ENCODE peak calls at places on chromosomes 12 and 14, in nine cellular contexts. Q is hepatocyte; I is CD4-positive, CD25-positive, alpha-beta regulatory T cell; W is HCT116; R is pancreas; C is adrenal gland; T is CD8-positive, alpha-beta T cell; D is lung; G is ovary. K is an unnamed sample.

GRCh38 chr12:49339464-49339861 is 2.5 kb upstream of the C1QL4 start:
- DNase-seq in Q (no peak), I (no peak), W (no peak), R (peak; percentile 77), C (peak; percentile 60), T (no peak), D (no peak), G (no peak), K (peak; percentile 86)

GRCh38 chr14:23442721-23443356 is 7.4 kb upstream of the MYH7 start:
- DNase-seq in Q (no peak), I (no peak), W (no peak), R (no peak), C (no peak), T (no peak), D (no peak), G (no peak), K (no peak)

GRCh38 chr12:25615119-25615518 is 62.0 kb upstream of the LMNTD1 start:
- DNase-seq in Q (peak; percentile 60), I (no peak), W (no peak), R (no peak), C (peak; percentile 51), T (no peak), D (no peak), G (no peak), K (no peak)

GRCh38 chr12:123948401-123949117 is 24.1 kb downstream of the CCDC92 start:
- DNase-seq in Q (no peak), I (no peak), W (no peak), R (no peak), C (no peak), T (no peak), D (no peak), G (no peak), K (no peak)

GRCh38 chr12:70603044-70603443 is 34.2 kb downstream of the PTPRB start:
- DNase-seq in Q (no peak), I (no peak), W (no peak), R (no peak), C (no peak), T (no peak), D (no peak), G (no peak), K (no peak)

GRCh38 chr12:66538970-66539369 is 139.9 kb downstream of the GRIP1 start:
- DNase-seq in Q (no peak), I (no peak), W (no peak), R (no peak), C (no peak), T (no peak), D (no peak), G (no peak), K (peak; percentile 88)

GRCh38 chr12:69509308-69509736 is 39.1 kb downstream of the FRS2 start:
- DNase-seq in Q (no peak), I (no peak), W (no peak), R (no peak), C (no peak), T (no peak), D (no peak), G (no peak), K (no peak)

GRCh38 chr14:54102051-54102456 is 145.4 kb upstream of the BMP4 start:
- DNase-seq in Q (no peak), I (no peak), W (no peak), R (no peak), C (no peak), T (no peak), D (no peak), G (no peak), K (no peak)

GRCh38 chr14:60094306-60094897 is 2.7 kb downstream of the PCNX4 start:
- DNase-seq in Q (no peak), I (no peak), W (no peak), R (no peak), C (peak; percentile 9), T (no peak), D (no peak), G (no peak), K (peak; percentile 90)

GRCh38 chr12:61365001-61365400 is 895.2 kb upstream of the USP15 start:
- DNase-seq in Q (no peak), I (no peak), W (no peak), R (no peak), C (no peak), T (no peak), D (no peak), G (no peak), K (no peak)

GRCh38 chr12:28065374-28065773 is 92.8 kb upstream of the PTHLH start:
- DNase-seq in Q (no peak), I (no peak), W (no peak), R (no peak), C (no peak), T (no peak), D (no peak), G (no peak), K (no peak)

GRCh38 chr12:92695577-92695976 is 7.2 kb upstream of the PLEKHG7 start:
- DNase-seq in Q (no peak), I (no peak), W (no peak), R (no peak), C (no peak), T (no peak), D (no peak), G (no peak), K (no peak)

GRCh38 chr12:17976202-17976601 is 113.8 kb downstream of the RERGL start:
- DNase-seq in Q (no peak), I (no peak), W (no peak), R (no peak), C (no peak), T (no peak), D (no peak), G (no peak), K (peak; percentile 89)

GRCh38 chr14:64417042-64417770 is 29.1 kb downstream of the MTHFD1 start:
- DNase-seq in Q (no peak), I (no peak), W (no peak), R (no peak), C (peak; percentile 15), T (no peak), D (no peak), G (no peak), K (no peak)

DNA sequence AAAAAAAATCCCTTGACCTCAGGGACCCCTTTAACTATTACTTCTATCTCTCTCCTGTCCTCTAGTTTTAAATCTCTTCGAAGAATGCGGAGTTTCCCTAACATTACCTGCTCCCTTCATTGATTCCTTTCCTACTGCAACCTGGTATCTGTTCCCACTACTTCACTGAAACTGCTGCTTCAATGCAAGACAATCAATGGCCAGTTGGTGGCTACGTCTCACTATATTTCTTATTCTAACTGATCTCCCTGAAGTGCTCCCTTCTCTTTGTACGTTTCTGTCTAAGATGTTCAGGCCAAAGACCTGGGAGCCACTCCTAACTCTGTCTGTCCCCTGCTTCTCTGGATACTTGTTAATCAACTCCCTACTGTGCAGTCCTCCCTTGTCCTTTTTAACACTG is 10.3 kb upstream of the KCNA1 start:
- DNase-seq in Q (no peak), I (no peak), W (no peak), R (no peak), C (no peak), T (no peak), D (no peak), G (no peak), K (peak; percentile 56)
- H3K27me3 ChIP-seq in Q (peaks cover 28% of the 10 kb centered on the region), I (peaks cover 25% of the 10 kb centered on the region), W (peaks cover 36% of the 10 kb centered on the region), R (no peaks in the 10 kb centered on the region), C (no peaks in the 10 kb centered on the region), T (peaks cover 3% of the 10 kb centered on the region), D (no peaks in the 10 kb centered on the region), G (no peaks in the 10 kb centered on the region), K (peaks cover 75% of the 10 kb centered on the region)

GRCh38 chr14:29926228-29926627 is 1.4 kb downstream of the PRKD1 start:
- DNase-seq in Q (no peak), I (no peak), W (no peak), R (no peak), C (no peak), T (no peak), D (no peak), G (no peak), K (peak; percentile 64)
- H3K27me3 ChIP-seq in Q (no peaks in the 10 kb centered on the region), I (peaks cover 5% of the 10 kb centered on the region), W (no peaks in the 10 kb centered on the region), R (no peaks in the 10 kb centered on the region), C (no peaks in the 10 kb centered on the region), T (peaks cover 12% of the 10 kb centered on the region), D (no peaks in the 10 kb centered on the region), G (no peaks in the 10 kb centered on the region), K (peaks cover 25% of the 10 kb centered on the region)

DNA sequence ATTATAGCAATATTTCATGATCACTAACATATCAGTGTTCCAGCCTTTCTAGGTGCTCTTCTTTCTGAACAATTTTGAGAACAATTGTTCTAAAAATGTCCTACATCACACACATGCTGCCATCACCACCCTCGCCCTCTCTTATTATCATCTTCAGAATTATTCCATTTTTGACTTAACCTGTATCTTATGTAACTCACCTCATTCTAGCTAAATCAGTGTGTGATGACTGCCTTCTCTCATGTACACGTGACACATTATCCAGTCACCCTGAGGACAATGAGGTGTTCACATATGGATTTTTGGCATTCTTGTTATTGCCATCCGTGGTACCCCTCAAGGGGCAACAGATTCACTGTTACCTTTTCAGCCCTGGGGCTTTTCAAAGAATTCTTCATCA is 87.3 kb downstream of the RFX4 start:
- DNase-seq in Q (no peak), I (no peak), W (no peak), R (no peak), C (no peak), T (no peak), D (no peak), G (no peak), K (peak; percentile 17)
- H3K27me3 ChIP-seq in Q (peaks cover 16% of the 10 kb centered on the region), I (peaks cover 13% of the 10 kb centered on the region), W (peaks cover 28% of the 10 kb centered on the region), R (no peaks in the 10 kb centered on the region), C (peaks cover 15% of the 10 kb centered on the region), T (peaks cover 3% of the 10 kb centered on the region), D (no peaks in the 10 kb centered on the region), G (no peaks in the 10 kb centered on the region), K (no peaks in the 10 kb centered on the region)

GRCh38 chr14:20848316-20848954 is 42.8 kb upstream of the RNASE3 start:
- DNase-seq in Q (peak; percentile 41), I (no peak), W (peak; percentile 32), R (no peak), C (no peak), T (no peak), D (no peak), G (no peak), K (peak; percentile 52)
- H3K27me3 ChIP-seq in Q (no peaks in the 10 kb centered on the region), I (peaks cover 1% of the 10 kb centered on the region), W (no peaks in the 10 kb centered on the region), R (no peaks in the 10 kb centered on the region), C (no peaks in the 10 kb centered on the region), T (no peaks in the 10 kb centered on the region), D (no peaks in the 10 kb centered on the region), G (no peaks in the 10 kb centered on the region), K (no peaks in the 10 kb centered on the region)